ENCODE peak calls at places on chromosome 15, in four cellular contexts. P is body of pancreas, E is lower leg skin, J is H1. U is an unnamed sample.

GRCh38 chr15:35308802-35309201 is 223.7 kb upstream of the NANOGP8 start:
- DNase-seq in J (no peak), P (no peak), E (no peak), U (peak)

GRCh38 chr15:78680416-78681068 is 39.5 kb upstream of the CHRNB4 start:
- DNase-seq in E (peak), J (no peak), P (no peak), U (no peak)

GRCh38 chr15:36599824-36600365 is 20.5 kb downstream of the CDIN1 start:
- DNase-seq in P (no peak), J (no peak), E (no peak), U (no peak)

GRCh38 chr15:98548172-98548971 is 100.0 kb upstream of the IGF1R start:
- DNase-seq in P (peak), J (peak), E (peak), U (no peak)

GRCh38 chr15:27092404-27092803 is 121.4 kb downstream of the GABRG3 start:
- DNase-seq in J (no peak), P (no peak), E (no peak), U (no peak)

GRCh38 chr15:63063164-63063756 is 20.7 kb downstream of the TPM1 start:
- DNase-seq in P (no peak), E (no peak), J (no peak), U (no peak)

GRCh38 chr15:39453500-39454073 is 127.3 kb upstream of the THBS1 start:
- DNase-seq in E (no peak), J (no peak), P (no peak), U (no peak)

GRCh38 chr15:34754674-34755418 is at the start of gene GJD2:
- DNase-seq in P (peak), J (peak), E (no peak), U (no peak)

GRCh38 chr15:59298876-59299275 is 73.8 kb downstream of the MYO1E start:
- DNase-seq in P (no peak), J (no peak), E (peak), U (no peak)

GRCh38 chr15:89243046-89243690 is 611 bp upstream of the FANCI start:
- DNase-seq in J (no peak), P (no peak), E (no peak), U (no peak)

GRCh38 chr15:52093539-52094502 is 18.8 kb downstream of the BCL2L10 start:
- DNase-seq in P (peak), J (no peak), E (peak), U (no peak)

GRCh38 chr15:41079717-41080116 is 36.4 kb downstream of the INO80 start:
- DNase-seq in E (no peak), P (no peak), J (no peak), U (no peak)

GRCh38 chr15:31212956-31213694 is 111.6 kb upstream of the TRPM1 start:
- DNase-seq in P (no peak), E (peak), J (no peak), U (no peak)

GRCh38 chr15:32685576-32685975 is 32.2 kb upstream of the GREM1 start:
- DNase-seq in J (no peak), P (no peak), E (no peak), U (no peak)

GRCh38 chr15:78266229-78266628 is 1.9 kb downstream of the DNAJA4 start:
- DNase-seq in J (no peak), P (no peak), E (no peak), U (no peak)

GRCh38 chr15:40858706-40859105 is 14.9 kb downstream of the SPINT1 start:
- DNase-seq in J (no peak), E (no peak), P (peak), U (no peak)

GRCh38 chr15:88465633-88466219 is 1.5 kb downstream of the MRPL46 start:
- DNase-seq in E (peak), J (no peak), P (no peak), U (peak)

GRCh38 chr15:33089878-33090757 is 104.4 kb downstream of the FMN1 start:
- DNase-seq in J (no peak), E (no peak), P (no peak), U (no peak)

GRCh38 chr15:39948817-39949216 is 14.9 kb downstream of the EIF2AK4 start:
- DNase-seq in J (no peak), E (no peak), P (no peak), U (no peak)

GRCh38 chr15:32818758-32819405 is 101.1 kb downstream of the GREM1 start:
- DNase-seq in J (no peak), P (no peak), E (no peak), U (no peak)

GRCh38 chr15:63601026-63601726 is 4.0 kb downstream of the FBXL22 start:
- DNase-seq in P (peak), J (peak), E (no peak), U (peak)

GRCh38 chr15:58459562-58459961 is 27.8 kb downstream of the LIPC start:
- DNase-seq in E (peak), P (no peak), J (no peak), U (no peak)

GRCh38 chr15:101437618-101438481 is 51.7 kb downstream of the PCSK6 start:
- DNase-seq in E (peak), P (no peak), J (peak), U (peak)

GRCh38 chr15:93076217-93076616 is 12.8 kb downstream of the RGMA start:
- DNase-seq in P (no peak), E (no peak), J (no peak), U (no peak)

GRCh38 chr15:65931221-65931620 is 61.9 kb downstream of the RAB11A start:
- DNase-seq in J (no peak), P (no peak), E (no peak), U (no peak)

GRCh38 chr15:73851679-73852078 is 21.7 kb upstream of the TBC1D21 start:
- DNase-seq in E (peak), J (peak), P (peak), U (peak)

GRCh38 chr15:77775373-77775772 is 142.7 kb upstream of the LINGO1 start:
- DNase-seq in J (no peak), E (no peak), P (no peak), U (no peak)

GRCh38 chr15:25883860-25884259 is 20.7 kb upstream of the ATP10A start:
- DNase-seq in P (no peak), J (no peak), E (no peak), U (no peak)

GRCh38 chr15:19899021-19899824 is 642.4 kb downstream of the GOLGA6L6 start:
- DNase-seq in J (no peak), E (no peak), P (no peak), U (no peak)

GRCh38 chr15:27679621-27680521 is 419.2 kb downstream of the OCA2 start:
- DNase-seq in J (no peak), P (no peak), E (peak), U (no peak)

GRCh38 chr15:39767921-39768320 is 14.7 kb downstream of the FSIP1 start:
- DNase-seq in J (no peak), P (no peak), E (no peak), U (no peak)

GRCh38 chr15:87816811-87817210 is 439.7 kb downstream of the NTRK3 start:
- DNase-seq in E (no peak), P (no peak), J (no peak), U (no peak)

GRCh38 chr15:60471314-60471713 is 7.6 kb downstream of the ICE2 start:
- DNase-seq in E (no peak), P (no peak), J (no peak), U (no peak)

GRCh38 chr15:89088605-89089315 is 504 bp downstream of the ABHD2 start:
- DNase-seq in P (peak), J (no peak), E (peak), U (peak)

GRCh38 chr15:58932791-58933310 is 628 bp downstream of the SLTM start:
- DNase-seq in E (no peak), P (peak), J (no peak), U (peak)

GRCh38 chr15:78340243-78341056 is at the start of gene CRABP1:
- DNase-seq in P (no peak), J (peak), E (no peak), U (no peak)

GRCh38 chr15:47471020-47471419 is 246.3 kb upstream of the SEMA6D start:
- DNase-seq in J (no peak), E (no peak), P (no peak), U (no peak)

GRCh38 chr15:95302206-95302605 is 1028.3 kb upstream of the NR2F2 start:
- DNase-seq in P (no peak), E (no peak), J (no peak), U (no peak)

GRCh38 chr15:96171271-96171739 is 159.2 kb upstream of the NR2F2 start:
- DNase-seq in J (no peak), P (peak), E (no peak), U (no peak)

GRCh38 chr15:76196286-76196948 is 114.9 kb downstream of the ETFA start:
- DNase-seq in J (no peak), P (peak), E (no peak), U (peak)
- TF ChIP-seq POLR2A in J (no peak), P (no peak), E (no peak), U (no peak)

GRCh38 chr15:90348456-90348855 is 3.6 kb upstream of the ZNF774 start:
- DNase-seq in E (no peak), P (no peak), J (no peak), U (no peak)

GRCh38 chr15:90351479-90352108 is 490 bp upstream of the ZNF774 start:
- DNase-seq in J (peak), E (no peak), P (no peak), U (no peak)

GRCh38 chr15:90349072-90349471 is 3.0 kb upstream of the ZNF774 start:
- DNase-seq in E (no peak), J (no peak), P (no peak), U (no peak)

GRCh38 chr15:90354986-90355385 is 2.9 kb downstream of the ZNF774 start:
- DNase-seq in P (no peak), J (no peak), E (no peak), U (no peak)

GRCh38 chr15:90352109-90352893 is at the start of gene ZNF774:
- DNase-seq in P (peak), E (peak), J (no peak), U (peak)
- TF ChIP-seq POLR2A in P (peak), E (no peak), J (no peak), U (no peak)

GRCh38 chr15:43799945-43800285 is at the start of gene SERINC4:
- DNase-seq in E (no peak), P (no peak), J (no peak), U (no peak)

GRCh38 chr15:43799209-43799944 is 643 bp downstream of the SERINC4 start:
- DNase-seq in J (no peak), P (peak), E (no peak), U (no peak)

GRCh38 chr15:43796566-43796965 is 3.5 kb downstream of the SERINC4 start:
- DNase-seq in J (no peak), E (no peak), P (no peak), U (no peak)

GRCh38 chr15:43795997-43796396 is 3.9 kb downstream of the SERF2 start:
- DNase-seq in P (no peak), E (no peak), J (no peak), U (no peak)

GRCh38 chr15:43800286-43801136 is at the start of gene HYPK:
- DNase-seq in E (peak), P (peak), J (peak), U (peak)
- TF ChIP-seq POLR2A in E (no peak), P (peak), J (peak), U (peak)

GRCh38 chr15:82298520-82298919 is 35.9 kb downstream of the SAXO2 start:
- DNase-seq in J (no peak), E (no peak), P (no peak), U (no peak)
- TF ChIP-seq POLR2A in J (no peak), E (no peak), P (no peak), U (no peak)

GRCh38 chr15:75043509-75044257 is 20.3 kb downstream of the PPCDC start:
- DNase-seq in J (no peak), E (peak), P (peak), U (peak)
- TF ChIP-seq POLR2A in J (no peak), E (no peak), P (peak), U (peak)

GRCh38 chr15:45635191-45635638 is 386 bp downstream of the SQOR start:
- DNase-seq in E (peak), J (no peak), P (peak), U (peak)
- TF ChIP-seq POLR2A in E (no peak), J (no peak), P (no peak), U (no peak)

U was measured in erythroblast.